ENCODE peak calls at places on chromosomes 16 and 17, in eight cellular contexts. A, G, M, J, V, B, U and C are unnamed samples.

GRCh38 chr17:35766903-35767510 is 6.3 kb downstream of the C17orf50 start:
- DNase-seq in A (peak), G (peak), M (no peak), J (no peak), V (peak), B (no peak), U (no peak), C (no peak)

GRCh38 chr17:18258356-18259038 is at the start of gene FLII:
- DNase-seq in A (no peak), G (peak), M (peak), J (peak), V (no peak), B (peak), U (peak), C (no peak)

GRCh38 chr16:83692224-83692623 is 115.6 kb upstream of the HSBP1 start:
- DNase-seq in A (no peak), G (no peak), M (no peak), J (no peak), V (no peak), B (no peak), U (no peak), C (no peak)

GRCh38 chr17:11712445-11712844 is 114.2 kb downstream of the DNAH9 start:
- DNase-seq in A (no peak), G (no peak), M (no peak), J (no peak), V (no peak), B (no peak), U (no peak), C (no peak)

GRCh38 chr16:81539009-81539820 is 94.6 kb downstream of the CMIP start:
- DNase-seq in A (no peak), G (no peak), M (no peak), J (no peak), V (no peak), B (peak), U (no peak), C (no peak)

GRCh38 chr16:68005786-68006286 is 6.6 kb upstream of the DPEP2 start:
- DNase-seq in A (no peak), G (peak), M (no peak), J (no peak), V (peak), B (no peak), U (no peak), C (no peak)

GRCh38 chr16:30637952-30638351 is 12.8 kb upstream of the PRR14 start:
- DNase-seq in A (peak), G (no peak), M (no peak), J (no peak), V (peak), B (no peak), U (no peak), C (no peak)

GRCh38 chr16:67177743-67178699 is 5.7 kb downstream of the MATCAP1 start:
- DNase-seq in A (no peak), G (peak), M (peak), J (peak), V (peak), B (no peak), U (peak), C (no peak)

GRCh38 chr16:89920723-89921122 is 2.1 kb downstream of the MC1R start:
- DNase-seq in A (peak), G (no peak), M (no peak), J (no peak), V (peak), B (no peak), U (no peak), C (no peak)

GRCh38 chr17:81395600-81396277 is 482 bp downstream of the BAHCC1 start:
- DNase-seq in A (no peak), G (no peak), M (no peak), J (no peak), V (no peak), B (no peak), U (peak), C (no peak)

GRCh38 chr17:81577278-81578000 is 25.3 kb upstream of the FAAP100 start:
- DNase-seq in A (no peak), G (no peak), M (no peak), J (no peak), V (no peak), B (no peak), U (no peak), C (no peak)

GRCh38 chr16:85046957-85047866 is 19.6 kb downstream of the KIAA0513 start:
- DNase-seq in A (no peak), G (peak), M (peak), J (no peak), V (no peak), B (no peak), U (no peak), C (no peak)

GRCh38 chr16:17342031-17342430 is 128.7 kb downstream of the XYLT1 start:
- DNase-seq in A (no peak), G (no peak), M (no peak), J (no peak), V (no peak), B (no peak), U (no peak), C (no peak)

GRCh38 chr17:75642221-75643032 is 9.2 kb downstream of the SMIM5 start:
- DNase-seq in A (no peak), G (peak), M (no peak), J (no peak), V (no peak), B (no peak), U (no peak), C (no peak)

GRCh38 chr17:40371261-40371929 is 6.9 kb upstream of the GJD3 start:
- DNase-seq in A (no peak), G (no peak), M (no peak), J (no peak), V (no peak), B (no peak), U (no peak), C (no peak)

GRCh38 chr16:86664518-86665318 is 86.4 kb downstream of the FOXL1 start:
- DNase-seq in A (peak), G (peak), M (no peak), J (no peak), V (peak), B (no peak), U (no peak), C (no peak)

GRCh38 chr17:41071606-41072375 is 6.1 kb upstream of the KRTAP2-4 start:
- DNase-seq in A (no peak), G (no peak), M (no peak), J (no peak), V (no peak), B (no peak), U (no peak), C (no peak)

GRCh38 chr16:84132527-84133285 is 12.3 kb downstream of the HSDL1 start:
- DNase-seq in A (no peak), G (no peak), M (no peak), J (no peak), V (no peak), B (no peak), U (no peak), C (no peak)

GRCh38 chr16:80489173-80489572 is 51.6 kb upstream of the DYNLRB2 start:
- DNase-seq in A (no peak), G (no peak), M (no peak), J (no peak), V (no peak), B (no peak), U (no peak), C (no peak)

GRCh38 chr17:68052810-68053209 is 17.3 kb downstream of the KPNA2 start:
- DNase-seq in A (no peak), G (no peak), M (no peak), J (no peak), V (no peak), B (no peak), U (no peak), C (no peak)

GRCh38 chr16:61887903-61888302 is 148.3 kb downstream of the CDH8 start:
- DNase-seq in A (no peak), G (no peak), M (no peak), J (no peak), V (peak), B (no peak), U (no peak), C (no peak)

GRCh38 chr16:88487920-88488842 is 35.1 kb downstream of the ZFPM1 start:
- DNase-seq in A (no peak), G (peak), M (peak), J (no peak), V (no peak), B (no peak), U (no peak), C (no peak)

GRCh38 chr17:40022961-40023541 is 7.8 kb downstream of the CSF3 start:
- DNase-seq in A (no peak), G (peak), M (no peak), J (no peak), V (no peak), B (no peak), U (no peak), C (no peak)

GRCh38 chr16:79508294-79508693 is 92.2 kb downstream of the MAF start:
- DNase-seq in A (no peak), G (no peak), M (no peak), J (no peak), V (no peak), B (no peak), U (peak), C (no peak)

GRCh38 chr17:82317394-82318168 is at the start of gene CD7:
- DNase-seq in A (no peak), G (no peak), M (no peak), J (no peak), V (no peak), B (no peak), U (peak), C (no peak)

GRCh38 chr17:6473128-6473767 is 29.0 kb downstream of the PIMREG start:
- DNase-seq in A (peak), G (peak), M (peak), J (peak), V (peak), B (peak), U (peak), C (peak)

GRCh38 chr17:40486513-40487370 is 14.7 kb downstream of the TNS4 start:
- DNase-seq in A (peak), G (no peak), M (no peak), J (no peak), V (peak), B (no peak), U (no peak), C (no peak)

GRCh38 chr17:17305282-17305801 is 2.2 kb downstream of the NT5M start:
- DNase-seq in A (no peak), G (no peak), M (no peak), J (no peak), V (no peak), B (no peak), U (no peak), C (no peak)

GRCh38 chr17:9427460-9428315 is 147.9 kb downstream of the STX8 start:
- DNase-seq in A (no peak), G (no peak), M (no peak), J (no peak), V (peak), B (no peak), U (no peak), C (no peak)

GRCh38 chr16:30430428-30430970 is 669 bp upstream of the DCTPP1 start:
- DNase-seq in A (no peak), G (no peak), M (no peak), J (no peak), V (no peak), B (no peak), U (peak), C (no peak)

GRCh38 chr17:37744961-37745800 is at the start of gene HNF1B:
- DNase-seq in A (no peak), G (peak), M (peak), J (no peak), V (no peak), B (no peak), U (no peak), C (no peak)
- TF ChIP-seq CTCF in A (no peak), G (no peak), M (no peak), J (no peak), V (no peak), B (no peak), U (no peak), C (no peak)

GRCh38 chr17:32946375-32947135 is 18.6 kb downstream of the TMEM98 start:
- DNase-seq in A (no peak), G (no peak), M (peak), J (no peak), V (no peak), B (no peak), U (no peak), C (no peak)
- TF ChIP-seq CTCF in A (no peak), G (no peak), M (no peak), J (no peak), V (no peak), B (no peak), U (no peak), C (no peak)

GRCh38 chr17:48026503-48027321 is 10.9 kb downstream of the COPZ2 start:
- DNase-seq in A (peak), G (peak), M (peak), J (peak), V (peak), B (peak), U (peak), C (peak)
- TF ChIP-seq CTCF in A (peak), G (peak), M (peak), J (peak), V (peak), B (peak), U (peak), C (peak)

DNA sequence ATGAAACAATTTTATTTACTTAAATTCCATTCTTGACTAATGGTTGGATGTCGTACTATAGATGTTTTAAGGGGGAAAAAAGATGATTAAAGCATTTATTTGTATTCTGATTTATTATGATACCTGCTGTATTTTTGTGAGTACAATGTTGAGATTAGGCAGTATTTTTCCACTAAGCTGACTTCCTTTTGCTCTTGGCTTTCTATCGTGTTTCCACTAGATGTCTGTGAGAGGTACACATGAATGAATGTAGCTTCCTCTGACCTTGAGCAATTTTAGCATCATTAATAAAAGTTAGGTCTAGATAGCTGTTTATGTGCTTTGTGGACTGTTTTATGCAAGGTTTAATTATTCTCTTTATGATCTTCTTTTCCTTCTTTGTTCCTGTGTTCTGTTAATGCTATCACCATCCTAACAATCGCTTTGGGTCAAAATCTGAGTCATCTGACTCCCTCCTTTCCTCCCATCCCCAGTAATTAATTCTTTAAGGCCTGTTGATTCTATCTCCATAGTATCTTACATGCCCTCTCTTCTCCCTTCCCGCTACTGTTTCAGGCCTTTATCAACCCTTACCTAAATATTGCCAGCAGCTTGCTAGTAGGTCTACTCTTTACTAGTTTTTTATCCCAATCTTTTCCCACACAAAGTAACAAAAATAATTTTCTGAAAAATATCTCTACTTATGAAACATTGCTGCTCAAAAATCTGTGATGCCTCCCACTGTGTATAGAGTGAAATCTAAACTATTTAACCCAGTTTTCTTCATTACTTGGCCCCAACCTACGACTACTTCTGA is 76.0 kb downstream of the VMP1 start:
- DNase-seq in A (peak), G (no peak), M (no peak), J (no peak), V (peak), B (no peak), U (no peak), C (no peak)
- TF ChIP-seq CTCF in A (no peak), G (no peak), M (no peak), J (no peak), V (no peak), B (no peak), U (no peak), C (no peak)

GRCh38 chr17:69069289-69069688 is 8.6 kb upstream of the ABCA9 start:
- DNase-seq in A (no peak), G (no peak), M (no peak), J (no peak), V (no peak), B (no peak), U (no peak), C (no peak)

GRCh38 chr17:69067274-69068047 is 6.7 kb upstream of the ABCA9 start:
- DNase-seq in A (no peak), G (no peak), M (no peak), J (no peak), V (no peak), B (no peak), U (no peak), C (no peak)

GRCh38 chr17:69065113-69065512 is 4.4 kb upstream of the ABCA9 start:
- DNase-seq in A (no peak), G (no peak), M (no peak), J (no peak), V (no peak), B (no peak), U (no peak), C (no peak)

GRCh38 chr17:69064476-69064875 is 3.7 kb upstream of the ABCA9 start:
- DNase-seq in A (no peak), G (no peak), M (no peak), J (no peak), V (no peak), B (no peak), U (no peak), C (no peak)

GRCh38 chr17:69066482-69066881 is 5.8 kb upstream of the ABCA9 start:
- DNase-seq in A (no peak), G (no peak), M (no peak), J (no peak), V (no peak), B (no peak), U (no peak), C (no peak)
- TF ChIP-seq CTCF in A (no peak), G (no peak), M (no peak), J (no peak), V (no peak), B (no peak), U (no peak), C (no peak)

DNA sequence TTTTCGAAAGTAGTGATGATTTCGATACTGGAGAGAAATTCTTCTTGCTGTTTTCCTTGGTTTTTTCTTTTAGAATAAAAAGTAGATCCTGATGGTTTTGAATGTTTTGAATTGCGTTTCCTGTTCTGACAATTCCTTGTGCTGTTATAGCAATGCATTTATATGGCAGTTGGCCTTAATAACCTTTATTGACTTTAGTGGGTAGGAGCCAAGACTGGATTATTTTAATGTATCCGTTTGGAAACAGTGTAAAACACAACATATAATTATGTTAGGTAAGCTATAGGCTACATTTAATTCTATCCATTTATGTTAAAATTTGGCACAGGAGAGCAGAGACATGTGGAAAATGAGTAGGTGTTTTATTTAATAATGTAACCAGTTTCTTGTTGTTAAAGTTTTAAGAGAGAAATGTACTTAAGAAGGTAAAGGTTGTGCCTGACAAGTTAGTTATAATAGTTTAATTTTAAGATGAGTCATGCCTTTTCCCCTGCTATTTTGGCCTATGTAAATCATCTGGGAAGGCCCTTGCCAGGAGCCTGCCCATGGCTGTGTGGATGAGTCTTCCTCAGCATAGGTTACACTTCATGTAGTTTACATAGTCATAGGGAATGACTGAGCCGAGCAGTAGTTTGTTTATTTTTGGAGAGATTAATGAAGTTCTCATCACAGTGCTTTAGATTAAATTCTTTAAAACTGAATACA is 189.9 kb downstream of the FTO start:
- DNase-seq in A (peak), G (no peak), M (no peak), J (no peak), V (peak), B (no peak), U (no peak), C (no peak)
- TF ChIP-seq CTCF in A (no peak), G (no peak), M (no peak), J (no peak), V (no peak), B (no peak), U (no peak), C (no peak)

GRCh38 chr16:34054969-34055368 is 595.6 kb downstream of the TP53TG3F start:
- DNase-seq in A (no peak), G (no peak), M (no peak), J (no peak), V (no peak), B (no peak), U (no peak), C (no peak)
- TF ChIP-seq CTCF in A (no peak), G (no peak), M (no peak), J (no peak), V (no peak), B (no peak), U (no peak), C (no peak)